ENCODE peak calls at places on chromosomes 1 and 21, in four cellular contexts. One of them, this sample, is unnamed.

GRCh38 chr1:209835782-209836298 is 8.1 kb downstream of the UTP25 start:
- DNase-seq in heart right ventricle: no peak
- DNase-seq in stomach: no peak
- DNase-seq in cardiac muscle cell: no peak
- DNase-seq in this sample: no peak

GRCh38 chr1:204503122-204503912 is 8.7 kb upstream of the PIK3C2B start:
- DNase-seq in heart right ventricle: peak
- DNase-seq in stomach: no peak
- DNase-seq in cardiac muscle cell: peak
- DNase-seq in this sample: peak

GRCh38 chr1:233714631-233715217 is 100.8 kb downstream of the KCNK1 start:
- DNase-seq in heart right ventricle: no peak
- DNase-seq in stomach: peak
- DNase-seq in cardiac muscle cell: no peak
- DNase-seq in this sample: no peak

GRCh38 chr1:153796786-153797659 is 21.8 kb downstream of the SLC27A3 start:
- DNase-seq in heart right ventricle: peak
- DNase-seq in stomach: peak
- DNase-seq in cardiac muscle cell: peak
- DNase-seq in this sample: peak

GRCh38 chr1:207084701-207085180 is 3.9 kb upstream of the C4BPB start:
- DNase-seq in heart right ventricle: peak
- DNase-seq in stomach: peak
- DNase-seq in cardiac muscle cell: peak
- DNase-seq in this sample: peak

GRCh38 chr1:61294828-61295428 is 212.6 kb downstream of the NFIA start:
- DNase-seq in heart right ventricle: no peak
- DNase-seq in stomach: no peak
- DNase-seq in cardiac muscle cell: no peak
- DNase-seq in this sample: no peak

GRCh38 chr1:31705080-31705866 is 1.5 kb upstream of the COL16A1 start:
- DNase-seq in heart right ventricle: peak
- DNase-seq in stomach: peak
- DNase-seq in cardiac muscle cell: peak
- DNase-seq in this sample: peak

GRCh38 chr1:197265168-197265567 is 2.9 kb upstream of the CRB1 start:
- DNase-seq in heart right ventricle: no peak
- DNase-seq in stomach: no peak
- DNase-seq in cardiac muscle cell: no peak
- DNase-seq in this sample: no peak

GRCh38 chr1:45018599-45019230 is 6.7 kb downstream of the UROD start:
- DNase-seq in heart right ventricle: no peak
- DNase-seq in stomach: peak
- DNase-seq in cardiac muscle cell: peak
- DNase-seq in this sample: peak

GRCh38 chr21:41762236-41762635 is 4.6 kb downstream of the RIPK4 start:
- DNase-seq in heart right ventricle: no peak
- DNase-seq in stomach: no peak
- DNase-seq in cardiac muscle cell: peak
- DNase-seq in this sample: no peak

GRCh38 chr1:111199881-111200801 is at the start of gene DENND2D:
- DNase-seq in heart right ventricle: peak
- DNase-seq in stomach: peak
- DNase-seq in cardiac muscle cell: no peak
- DNase-seq in this sample: no peak

GRCh38 chr1:153750026-153750995 is 22.5 kb downstream of the INTS3 start:
- DNase-seq in heart right ventricle: no peak
- DNase-seq in stomach: no peak
- DNase-seq in cardiac muscle cell: no peak
- DNase-seq in this sample: no peak

GRCh38 chr1:981491-981954 is 370 bp downstream of the PERM1 start:
- DNase-seq in heart right ventricle: no peak
- DNase-seq in stomach: no peak
- DNase-seq in cardiac muscle cell: no peak
- DNase-seq in this sample: no peak

GRCh38 chr1:228336308-228337030 is 70.2 kb downstream of the TRIM11 start:
- DNase-seq in heart right ventricle: no peak
- DNase-seq in stomach: no peak
- DNase-seq in cardiac muscle cell: no peak
- DNase-seq in this sample: no peak

GRCh38 chr1:225897595-225898514 is 8.9 kb upstream of the LEFTY1 start:
- DNase-seq in heart right ventricle: no peak
- DNase-seq in stomach: no peak
- DNase-seq in cardiac muscle cell: no peak
- DNase-seq in this sample: no peak

GRCh38 chr1:54805466-54805865 is 4.3 kb upstream of the TTC22 start:
- DNase-seq in heart right ventricle: no peak
- DNase-seq in stomach: no peak
- DNase-seq in cardiac muscle cell: no peak
- DNase-seq in this sample: no peak

GRCh38 chr1:28887835-28888682 is 26.3 kb upstream of the EPB41 start:
- DNase-seq in heart right ventricle: peak
- DNase-seq in stomach: peak
- DNase-seq in cardiac muscle cell: peak
- DNase-seq in this sample: no peak

GRCh38 chr1:71521655-71522264 is 440.9 kb upstream of the ZRANB2 start:
- DNase-seq in heart right ventricle: peak
- DNase-seq in stomach: peak
- DNase-seq in cardiac muscle cell: peak
- DNase-seq in this sample: peak

GRCh38 chr1:248906741-248907661 is 966 bp downstream of the PGBD2 start:
- DNase-seq in heart right ventricle: no peak
- DNase-seq in stomach: no peak
- DNase-seq in cardiac muscle cell: no peak
- DNase-seq in this sample: no peak

GRCh38 chr1:220825819-220826551 is 39.3 kb downstream of the MTARC1 start:
- DNase-seq in heart right ventricle: no peak
- DNase-seq in stomach: no peak
- DNase-seq in cardiac muscle cell: peak
- DNase-seq in this sample: peak

GRCh38 chr1:48665743-48666142 is 110.9 kb downstream of the BEND5 start:
- DNase-seq in heart right ventricle: no peak
- DNase-seq in stomach: no peak
- DNase-seq in cardiac muscle cell: no peak
- DNase-seq in this sample: no peak

GRCh38 chr21:16588433-16588860 is 858.7 kb downstream of the USP25 start:
- DNase-seq in heart right ventricle: peak
- DNase-seq in stomach: peak
- DNase-seq in cardiac muscle cell: peak
- DNase-seq in this sample: no peak

GRCh38 chr1:7989762-7990428 is 28.4 kb downstream of the PARK7 start:
- DNase-seq in heart right ventricle: no peak
- DNase-seq in stomach: no peak
- DNase-seq in cardiac muscle cell: no peak
- DNase-seq in this sample: no peak

GRCh38 chr1:154417338-154417608 is 12.1 kb downstream of the IL6R start:
- DNase-seq in heart right ventricle: no peak
- DNase-seq in stomach: no peak
- DNase-seq in cardiac muscle cell: no peak
- DNase-seq in this sample: no peak

GRCh38 chr1:154557939-154558609 is 388 bp downstream of the UBE2Q1 start:
- DNase-seq in heart right ventricle: peak
- DNase-seq in stomach: peak
- DNase-seq in cardiac muscle cell: peak
- DNase-seq in this sample: peak

GRCh38 chr1:47644216-47644581 is 206.4 kb downstream of the FOXD2 start:
- DNase-seq in heart right ventricle: no peak
- DNase-seq in stomach: no peak
- DNase-seq in cardiac muscle cell: peak
- DNase-seq in this sample: no peak

GRCh38 chr1:235215453-235215852 is 54.4 kb upstream of the RBM34 start:
- DNase-seq in heart right ventricle: no peak
- DNase-seq in stomach: no peak
- DNase-seq in cardiac muscle cell: no peak
- DNase-seq in this sample: no peak

GRCh38 chr1:110069302-110070281 is 880 bp downstream of the ALX3 start:
- DNase-seq in heart right ventricle: no peak
- DNase-seq in stomach: no peak
- DNase-seq in cardiac muscle cell: peak
- DNase-seq in this sample: no peak

GRCh38 chr1:12163210-12163609 is 3.6 kb upstream of the TNFRSF1B start:
- DNase-seq in heart right ventricle: no peak
- DNase-seq in stomach: no peak
- DNase-seq in cardiac muscle cell: no peak
- DNase-seq in this sample: no peak

GRCh38 chr1:34781071-34781843 is at the start of gene GJB3:
- DNase-seq in heart right ventricle: no peak
- DNase-seq in stomach: no peak
- DNase-seq in cardiac muscle cell: peak
- DNase-seq in this sample: no peak

GRCh38 chr21:46117586-46118304 is 19.8 kb downstream of the COL6A2 start:
- DNase-seq in heart right ventricle: peak
- DNase-seq in stomach: no peak
- DNase-seq in cardiac muscle cell: no peak
- DNase-seq in this sample: no peak

GRCh38 chr21:31372176-31372765 is 28.2 kb upstream of the TIAM1 start:
- DNase-seq in heart right ventricle: no peak
- DNase-seq in stomach: no peak
- DNase-seq in cardiac muscle cell: no peak
- DNase-seq in this sample: no peak

GRCh38 chr1:205229916-205230700 is 2.4 kb downstream of the TMCC2 start:
- DNase-seq in heart right ventricle: no peak
- DNase-seq in stomach: peak
- DNase-seq in cardiac muscle cell: no peak
- DNase-seq in this sample: no peak

GRCh38 chr1:22806584-22806983 is 95.9 kb downstream of the EPHB2 start:
- DNase-seq in heart right ventricle: no peak
- DNase-seq in stomach: no peak
- DNase-seq in cardiac muscle cell: no peak
- DNase-seq in this sample: peak

GRCh38 chr1:215710340-215710971 is 143.4 kb downstream of the KCTD3 start:
- DNase-seq in heart right ventricle: no peak
- DNase-seq in stomach: no peak
- DNase-seq in cardiac muscle cell: peak
- DNase-seq in this sample: peak

GRCh38 chr1:184518958-184519357 is 132.1 kb downstream of the C1orf21 start:
- DNase-seq in heart right ventricle: no peak
- DNase-seq in stomach: no peak
- DNase-seq in cardiac muscle cell: no peak
- DNase-seq in this sample: no peak

GRCh38 chr1:228249508-228250305 is 41.9 kb downstream of the OBSCN start:
- DNase-seq in heart right ventricle: no peak
- DNase-seq in stomach: no peak
- DNase-seq in cardiac muscle cell: no peak
- DNase-seq in this sample: no peak

GRCh38 chr1:26557078-26557477 is 27.5 kb downstream of the RPS6KA1 start:
- DNase-seq in heart right ventricle: no peak
- DNase-seq in stomach: no peak
- DNase-seq in cardiac muscle cell: no peak
- DNase-seq in this sample: no peak

GRCh38 chr1:26558649-26559048 is 29.1 kb downstream of the RPS6KA1 start:
- DNase-seq in heart right ventricle: no peak
- DNase-seq in stomach: no peak
- DNase-seq in cardiac muscle cell: no peak
- DNase-seq in this sample: no peak

GRCh38 chr1:26555550-26555981 is 26.0 kb downstream of the RPS6KA1 start:
- DNase-seq in heart right ventricle: no peak
- DNase-seq in stomach: no peak
- DNase-seq in cardiac muscle cell: no peak
- DNase-seq in this sample: no peak

GRCh38 chr1:26556041-26556440 is 26.5 kb downstream of the RPS6KA1 start:
- DNase-seq in heart right ventricle: no peak
- DNase-seq in stomach: no peak
- DNase-seq in cardiac muscle cell: no peak
- DNase-seq in this sample: no peak

DNA sequence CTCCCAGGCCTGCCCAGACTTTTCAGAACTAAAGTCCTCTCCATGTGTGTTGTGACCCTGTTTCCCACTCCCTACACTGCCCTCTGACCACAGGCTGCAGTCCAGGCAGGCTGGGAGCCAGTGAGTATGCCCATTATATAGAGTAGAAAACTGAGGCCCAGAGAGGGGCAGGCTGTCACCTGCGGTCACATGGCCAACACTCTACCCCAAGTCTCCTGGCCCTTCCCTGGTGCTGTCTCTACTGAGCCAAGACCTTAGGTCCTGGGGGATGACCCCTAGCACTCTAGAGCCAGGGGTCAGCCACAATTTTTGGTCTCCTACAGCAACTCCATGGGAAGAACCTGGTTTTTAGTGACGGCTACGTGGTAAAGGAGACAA is 30.8 kb downstream of the RPS6KA1 start:
- DNase-seq in heart right ventricle: no peak
- DNase-seq in stomach: no peak
- DNase-seq in cardiac muscle cell: no peak
- DNase-seq in this sample: no peak
- H3K27ac ChIP-seq in heart right ventricle: no peak
- H3K27ac ChIP-seq in stomach: no peak
- H3K27ac ChIP-seq in cardiac muscle cell: no peak
- H3K27ac ChIP-seq in this sample: no peak

GRCh38 chr1:94282143-94282711 is 44.8 kb upstream of the ARHGAP29 start:
- DNase-seq in heart right ventricle: no peak
- DNase-seq in stomach: no peak
- DNase-seq in cardiac muscle cell: no peak
- DNase-seq in this sample: no peak

GRCh38 chr1:94283462-94283861 is 46.1 kb upstream of the ARHGAP29 start:
- DNase-seq in heart right ventricle: no peak
- DNase-seq in stomach: no peak
- DNase-seq in cardiac muscle cell: no peak
- DNase-seq in this sample: no peak

GRCh38 chr1:94286864-94287437 is 49.6 kb upstream of the ARHGAP29 start:
- DNase-seq in heart right ventricle: no peak
- DNase-seq in stomach: peak
- DNase-seq in cardiac muscle cell: no peak
- DNase-seq in this sample: no peak

GRCh38 chr1:94285026-94285654 is 47.8 kb upstream of the ARHGAP29 start:
- DNase-seq in heart right ventricle: no peak
- DNase-seq in stomach: no peak
- DNase-seq in cardiac muscle cell: no peak
- DNase-seq in this sample: no peak

DNA sequence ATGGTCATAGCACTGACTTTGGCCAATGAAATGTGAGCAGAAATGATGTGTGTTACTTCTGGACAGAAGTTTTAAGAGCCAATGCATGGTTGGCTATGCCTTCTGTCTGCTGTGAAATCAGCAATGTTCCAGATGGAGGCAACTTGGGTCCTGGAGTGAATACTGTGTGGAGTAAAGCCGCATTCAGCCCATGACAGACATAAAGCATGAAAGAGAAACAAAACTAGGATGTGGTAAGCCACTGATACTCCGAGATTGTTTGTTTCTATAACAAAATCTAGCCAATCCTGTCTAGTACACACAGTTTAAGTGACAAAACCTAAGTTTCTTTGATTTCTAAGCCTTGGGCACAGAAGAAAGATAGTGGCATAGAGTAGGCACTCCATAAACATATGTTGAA is 47.1 kb upstream of the ARHGAP29 start:
- DNase-seq in heart right ventricle: no peak
- DNase-seq in stomach: no peak
- DNase-seq in cardiac muscle cell: no peak
- DNase-seq in this sample: no peak
- H3K27ac ChIP-seq in heart right ventricle: no peak
- H3K27ac ChIP-seq in stomach: no peak
- H3K27ac ChIP-seq in cardiac muscle cell: no peak
- H3K27ac ChIP-seq in this sample: no peak

GRCh38 chr1:26530898-26531598 is 1.5 kb downstream of the RPS6KA1 start:
- DNase-seq in heart right ventricle: no peak
- DNase-seq in stomach: peak
- DNase-seq in cardiac muscle cell: peak
- DNase-seq in this sample: peak
- H3K27ac ChIP-seq in heart right ventricle: no peak
- H3K27ac ChIP-seq in stomach: peak
- H3K27ac ChIP-seq in cardiac muscle cell: no peak
- H3K27ac ChIP-seq in this sample: no peak

GRCh38 chr1:24805534-24806301 is 60.5 kb downstream of the CLIC4 start:
- DNase-seq in heart right ventricle: peak
- DNase-seq in stomach: no peak
- DNase-seq in cardiac muscle cell: no peak
- DNase-seq in this sample: peak
- H3K27ac ChIP-seq in heart right ventricle: peak
- H3K27ac ChIP-seq in stomach: peak
- H3K27ac ChIP-seq in cardiac muscle cell: peak
- H3K27ac ChIP-seq in this sample: peak

This sample was measured in Karpas-422.